ENCODE peak calls at places on chromosome 5, in four cellular contexts. Y is BJ, S is SK-N-SH, U is MM.1S. M is an unnamed sample.

GRCh38 chr5:153796527-153796926 is 242.2 kb downstream of the FAM114A2 start:
- DNase-seq in Y (no peak), S (no peak), U (no peak), M (no peak)

GRCh38 chr5:133298447-133298846 is 246.6 kb downstream of the HSPA4 start:
- DNase-seq in Y (no peak), S (no peak), U (peak; percentile 6), M (no peak)

GRCh38 chr5:54993318-54993717 is 7.9 kb upstream of the ESM1 start:
- DNase-seq in Y (peak; percentile 61), S (no peak), U (no peak), M (no peak)

GRCh38 chr5:153517105-153517700 is 26.7 kb downstream of the GRIA1 start:
- DNase-seq in Y (no peak), S (peak; percentile 4), U (no peak), M (no peak)

GRCh38 chr5:21802869-21803490 is 1050.2 kb downstream of the CDH12 start:
- DNase-seq in Y (no peak), S (peak; percentile 6), U (peak; percentile 41), M (peak; percentile 20)

GRCh38 chr5:176648467-176649194 is 1.3 kb downstream of the TSPAN17 start:
- DNase-seq in Y (no peak), S (no peak), U (no peak), M (no peak)

GRCh38 chr5:93189707-93190120 is 391.3 kb downstream of the NR2F1-AS1 start:
- DNase-seq in Y (peak; percentile 86), S (no peak), U (no peak), M (no peak)

GRCh38 chr5:172106511-172107356 is 81.3 kb downstream of the STK10 start:
- DNase-seq in Y (no peak), S (peak; percentile 86), U (peak; percentile 32), M (peak; percentile 64)

GRCh38 chr5:1776831-1777230 is 22.8 kb downstream of the MRPL36 start:
- DNase-seq in Y (no peak), S (no peak), U (no peak), M (no peak)

GRCh38 chr5:129830288-129830687 is 74.0 kb upstream of the CHSY3 start:
- DNase-seq in Y (no peak), S (no peak), U (no peak), M (no peak)
- TF ChIP-seq CTCF in Y (no peak), S (no peak), U (no peak), M (no peak)

GRCh38 chr5:134738963-134739661 is 764 bp downstream of the CAMLG start:
- DNase-seq in Y (no peak), S (peak; percentile 48), U (peak; percentile 56), M (peak; percentile 47)
- TF ChIP-seq CTCF in Y (peak; percentile 1), S (peak; percentile 34), U (peak; percentile 28), M (peak; percentile 22)

GRCh38 chr5:149960272-149961185 is at the start of gene SLC26A2:
- DNase-seq in Y (peak; percentile 86), S (peak; percentile 96), U (peak; percentile 98), M (peak; percentile 98)
- TF ChIP-seq CTCF in Y (peak; percentile 10), S (no peak), U (no peak), M (no peak)

GRCh38 chr5:169270827-169271226 is 30.1 kb downstream of the SLIT3 start:
- DNase-seq in Y (no peak), S (no peak), U (no peak), M (no peak)
- TF ChIP-seq CTCF in Y (no peak), S (no peak), U (no peak), M (no peak)